ENCODE peak calls at places on chromosomes 16 and 17, in nine cellular contexts. S is left lung; K is uterus; P is sigmoid colon; F is AG04450; J is lower lobe of right lung; N is CD8-positive, alpha-beta T cell; C is tibial artery; D is upper lobe of right lung. R is an unnamed sample.

GRCh38 chr16:83806036-83806435 is 1.7 kb upstream of the HSBP1 start:
- DNase-seq in N (no peak), F (no peak), C (no peak), P (no peak), K (no peak), J (no peak), D (no peak), S (no peak), R (no peak)

GRCh38 chr17:73663614-73664013 is 19.4 kb upstream of the SDK2 start:
- DNase-seq in K (no peak), F (no peak), S (no peak), D (no peak), P (no peak), C (no peak), J (no peak), N (no peak), R (no peak)

GRCh38 chr16:4601317-4602186 is 13.1 kb downstream of the UBALD1 start:
- DNase-seq in P (peak), C (no peak), N (no peak), J (no peak), S (no peak), K (peak), F (no peak), D (no peak), R (no peak)

GRCh38 chr16:79836129-79836528 is 235.6 kb upstream of the MAF start:
- DNase-seq in N (no peak), D (no peak), F (no peak), J (no peak), S (no peak), C (no peak), K (peak), P (no peak), R (no peak)

GRCh38 chr17:76446449-76447231 is 6.3 kb downstream of the UBE2O start:
- DNase-seq in F (no peak), N (no peak), K (no peak), D (no peak), C (peak), S (no peak), J (no peak), P (no peak), R (no peak)

GRCh38 chr16:1707193-1707790 is 1.3 kb downstream of the MAPK8IP3 start:
- DNase-seq in D (no peak), F (no peak), S (no peak), C (no peak), K (no peak), P (no peak), N (no peak), J (no peak), R (peak)

GRCh38 chr17:48131216-48131824 is 23.8 kb downstream of the SNX11 start:
- DNase-seq in J (no peak), F (peak), N (peak), P (peak), K (peak), C (no peak), D (no peak), S (no peak), R (peak)

GRCh38 chr16:15807603-15808009 is 49.2 kb downstream of the MYH11 start:
- DNase-seq in K (peak), P (peak), C (peak), S (no peak), N (no peak), D (no peak), F (peak), J (no peak), R (no peak)

GRCh38 chr17:77610980-77611641 is 347.4 kb upstream of the TNRC6C start:
- DNase-seq in J (no peak), K (no peak), S (no peak), C (no peak), N (no peak), F (no peak), D (peak), P (peak), R (no peak)

GRCh38 chr17:17781591-17782424 is 55.0 kb downstream of the SREBF1 start:
- DNase-seq in J (no peak), P (peak), C (peak), D (peak), K (peak), S (no peak), F (no peak), N (peak), R (peak)

GRCh38 chr16:81251871-81252270 is 13.4 kb downstream of the BCO1 start:
- DNase-seq in C (no peak), K (no peak), F (no peak), S (no peak), N (no peak), D (no peak), P (no peak), J (no peak), R (no peak)

GRCh38 chr16:81583893-81584705 is 139.5 kb downstream of the CMIP start:
- DNase-seq in S (no peak), C (no peak), J (peak), P (no peak), N (no peak), F (peak), D (peak), K (no peak), R (no peak)

GRCh38 chr16:10338426-10338825 is 47.4 kb upstream of the ATF7IP2 start:
- DNase-seq in F (no peak), S (no peak), N (no peak), J (no peak), P (peak), C (no peak), K (no peak), D (peak), R (no peak)

GRCh38 chr17:44137891-44138709 is 3.6 kb upstream of the HROB start:
- DNase-seq in F (peak), D (peak), P (peak), J (peak), S (peak), C (peak), N (peak), K (peak), R (no peak)

GRCh38 chr17:41492771-41493170 is 3.1 kb upstream of the KRT36 start:
- DNase-seq in F (no peak), S (no peak), C (no peak), K (peak), N (no peak), D (peak), P (no peak), J (no peak), R (no peak)

GRCh38 chr16:22632621-22633020 is 121.9 kb downstream of the NPIPB5 start:
- DNase-seq in P (no peak), S (no peak), C (no peak), D (no peak), F (no peak), J (no peak), N (no peak), K (no peak), R (no peak)

GRCh38 chr17:17921192-17922082 is 50.8 kb downstream of the TOM1L2 start:
- DNase-seq in F (peak), J (no peak), K (peak), N (no peak), S (no peak), P (peak), D (no peak), C (no peak), R (no peak)

GRCh38 chr17:35291802-35292201 is 48.9 kb downstream of the SLFN5 start:
- DNase-seq in P (no peak), N (no peak), C (no peak), S (no peak), K (no peak), D (no peak), J (no peak), F (no peak), R (no peak)

GRCh38 chr16:23373436-23374219 is 71.5 kb downstream of the SCNN1B start:
- DNase-seq in K (no peak), J (no peak), N (no peak), S (peak), F (no peak), D (no peak), P (no peak), C (no peak), R (no peak)

GRCh38 chr16:11379420-11379819 is 34.2 kb downstream of the RMI2 start:
- DNase-seq in N (peak), F (no peak), J (no peak), S (no peak), D (no peak), C (no peak), K (no peak), P (peak), R (peak)

GRCh38 chr17:38864636-38865398 is 5.0 kb upstream of the LASP1 start:
- DNase-seq in F (no peak), P (no peak), C (no peak), S (no peak), D (no peak), K (no peak), J (no peak), N (no peak), R (no peak)

GRCh38 chr17:15954222-15954621 is 9.3 kb downstream of the ADORA2B start:
- DNase-seq in J (no peak), K (no peak), P (peak), F (peak), C (no peak), N (no peak), D (no peak), S (no peak), R (no peak)

GRCh38 chr16:8716592-8716991 is 42.2 kb downstream of the ABAT start:
- DNase-seq in P (no peak), S (no peak), J (no peak), C (no peak), D (no peak), K (no peak), N (no peak), F (no peak), R (no peak)

GRCh38 chr16:79218358-79218757 is 382.2 kb downstream of the MAF start:
- DNase-seq in C (no peak), J (no peak), D (no peak), N (no peak), K (no peak), F (no peak), P (no peak), S (no peak), R (no peak)

GRCh38 chr16:54286330-54287017 is at the start of gene IRX3:
- DNase-seq in N (no peak), S (peak), J (peak), P (no peak), F (no peak), D (peak), K (peak), C (peak), R (no peak)

GRCh38 chr16:1643521-1643920 is 31.4 kb downstream of the CRAMP1 start:
- DNase-seq in D (no peak), S (peak), K (no peak), J (no peak), C (no peak), F (no peak), N (no peak), P (no peak), R (no peak)

GRCh38 chr17:32490101-32490482 is 3.3 kb downstream of the CDK5R1 start:
- DNase-seq in S (no peak), J (no peak), F (no peak), D (peak), N (no peak), C (no peak), P (no peak), K (no peak), R (no peak)

GRCh38 chr17:41919165-41919817 is 540 bp upstream of the ACLY start:
- DNase-seq in P (no peak), S (peak), K (no peak), N (no peak), D (no peak), J (no peak), C (peak), F (no peak), R (no peak)

GRCh38 chr17:17119106-17119505 is 76.8 kb downstream of the MPRIP start:
- DNase-seq in D (no peak), S (peak), J (peak), N (no peak), F (no peak), K (no peak), C (no peak), P (no peak), R (no peak)

DNA sequence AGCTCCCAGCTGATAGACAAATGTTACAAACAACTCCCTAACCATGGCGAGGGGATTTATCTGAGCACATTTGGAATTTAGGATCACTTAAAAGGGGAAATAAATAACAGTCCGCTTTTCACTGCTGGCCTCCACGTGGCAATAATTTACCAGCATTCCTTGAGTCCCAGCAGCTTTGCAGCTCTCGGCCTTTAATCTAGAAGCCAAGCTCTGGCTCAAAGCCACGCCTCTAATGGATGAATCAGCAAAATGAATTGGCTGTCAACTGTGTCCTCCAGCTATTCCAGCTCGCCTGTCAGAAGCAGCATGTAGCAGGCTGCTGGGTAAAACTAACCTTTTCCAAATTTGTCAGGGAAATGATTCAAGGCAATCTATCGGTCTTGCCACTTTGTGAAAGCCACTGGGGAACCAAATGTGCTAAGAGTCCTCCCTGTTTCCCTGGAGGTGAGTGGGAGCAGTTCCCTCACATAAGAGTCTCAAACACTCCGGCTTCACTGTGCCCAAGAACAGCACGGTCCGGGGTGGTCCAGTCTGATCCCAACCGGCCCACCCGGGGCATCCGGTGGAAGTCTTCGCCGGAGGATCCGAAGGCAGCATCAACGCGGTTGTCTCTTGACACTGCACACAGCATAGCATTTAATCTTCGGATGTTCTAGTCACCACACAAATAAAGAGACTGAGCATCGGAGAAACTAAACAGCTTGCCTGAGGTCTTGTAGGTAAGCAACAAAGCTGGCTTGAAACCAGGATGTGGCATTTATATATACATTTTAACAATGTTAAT is 143.3 kb downstream of the PARN start:
- DNase-seq in J (peak), S (no peak), F (peak), P (peak), N (no peak), K (peak), C (peak), D (no peak), R (no peak)
- H3K27ac ChIP-seq in J (no peak), S (peak), F (peak), P (peak), N (no peak), K (peak), C (peak), D (peak), R (no peak)

DNA sequence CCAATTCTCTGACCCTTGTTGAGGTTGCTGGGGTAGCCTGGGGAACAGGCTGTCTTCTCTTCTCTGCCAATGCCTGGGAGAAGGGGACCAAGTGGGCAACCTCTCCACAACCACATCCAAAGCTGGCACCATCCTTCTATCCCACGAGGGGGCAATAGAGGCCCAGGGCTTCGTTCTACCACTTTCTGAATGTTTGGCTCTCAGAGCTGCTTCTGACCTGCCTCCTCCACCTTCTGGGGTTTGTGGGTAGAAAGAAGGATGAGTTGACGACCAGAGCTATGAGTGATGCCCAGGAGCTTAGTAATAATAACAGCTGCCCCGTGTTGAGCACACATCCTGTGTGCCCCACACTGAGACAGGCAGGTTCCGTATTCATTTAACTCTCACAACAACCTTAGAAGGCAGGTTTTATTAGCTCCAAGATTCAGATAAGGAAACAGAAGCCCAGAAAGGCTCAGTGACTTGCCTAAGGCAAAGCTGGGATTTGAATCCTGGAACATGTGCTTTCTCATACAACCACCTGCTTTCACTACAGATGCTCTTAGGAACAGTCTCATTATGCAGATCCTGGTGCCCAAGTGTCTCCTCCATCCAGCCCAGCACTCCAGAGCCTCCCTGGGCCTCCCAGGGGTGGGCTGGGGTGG is 11.1 kb downstream of the TSPOAP1 start:
- DNase-seq in C (peak), P (peak), D (peak), N (peak), K (peak), S (no peak), F (peak), J (no peak), R (peak)
- H3K27ac ChIP-seq in C (no peak), P (no peak), D (no peak), N (peak), K (no peak), S (no peak), F (no peak), J (no peak), R (peak)

DNA sequence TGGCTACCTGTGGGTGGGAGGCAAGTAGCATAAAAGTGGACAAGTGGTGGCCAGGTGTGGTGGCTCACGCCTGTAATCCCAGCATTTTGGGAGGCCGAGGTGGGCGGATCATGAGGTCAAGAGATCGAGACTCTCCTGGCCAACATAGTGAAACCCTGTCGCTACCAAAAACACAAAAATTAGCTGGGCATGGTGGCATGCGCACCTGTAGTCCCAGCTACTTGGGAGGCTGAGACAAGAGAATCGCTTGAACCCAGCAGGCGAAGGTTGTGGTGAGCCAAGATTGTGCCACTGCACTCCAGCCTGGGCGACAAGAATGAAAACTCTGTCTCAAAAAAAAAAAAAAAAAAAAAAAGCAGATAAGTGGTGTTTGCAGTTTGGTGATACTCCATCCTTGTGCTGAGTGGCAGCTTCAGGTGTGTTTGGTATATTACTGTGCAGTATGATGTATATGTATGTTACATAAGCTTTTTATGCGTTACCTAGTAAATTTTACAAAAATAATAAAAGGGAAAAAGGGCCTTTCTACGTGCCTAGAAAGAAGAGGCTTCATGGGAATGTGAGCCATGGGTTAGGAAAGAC is 856 bp downstream of the ICAM2 start:
- DNase-seq in F (no peak), N (peak), S (no peak), K (no peak), C (no peak), D (no peak), J (no peak), P (peak), R (peak)
- H3K27ac ChIP-seq in F (no peak), N (peak), S (peak), K (peak), C (no peak), D (peak), J (peak), P (peak), R (peak)

DNA sequence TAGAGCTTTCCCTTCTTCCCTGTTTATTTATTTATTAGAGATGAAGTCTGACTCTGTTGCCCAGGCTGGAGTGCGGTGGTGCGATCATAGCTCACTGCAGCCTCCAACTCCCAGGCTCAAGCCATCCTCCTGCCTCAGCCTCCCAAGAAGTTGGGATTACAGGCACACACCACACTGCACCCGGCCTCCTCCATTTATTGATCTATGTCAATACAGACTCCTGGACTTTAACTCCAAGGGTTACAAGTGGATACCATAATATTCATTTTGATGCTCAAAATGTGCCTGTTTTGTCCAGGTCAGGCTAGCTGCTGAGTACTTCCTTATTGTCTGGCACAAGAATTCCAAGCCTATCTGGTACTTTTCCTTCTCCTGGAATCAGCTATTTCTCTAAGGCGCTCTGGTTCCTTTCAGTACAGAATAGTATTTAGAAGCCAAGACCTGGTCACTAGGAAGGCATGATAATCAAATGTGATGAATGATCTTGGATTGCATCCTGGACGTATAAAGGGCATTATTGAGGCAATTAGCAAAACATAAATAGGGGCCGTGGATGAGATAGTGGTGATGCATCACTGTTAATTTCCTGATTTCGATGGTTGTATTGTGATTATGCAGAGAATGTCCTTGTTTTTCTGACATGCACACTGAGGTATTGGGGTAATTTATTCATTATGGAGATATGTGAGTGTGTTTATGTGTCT is 21.7 kb downstream of the IL4R start:
- DNase-seq in J (no peak), F (no peak), N (no peak), S (no peak), C (no peak), P (no peak), D (no peak), K (no peak), R (no peak)
- H3K27ac ChIP-seq in J (no peak), F (no peak), N (no peak), S (no peak), C (no peak), P (peak), D (no peak), K (peak), R (no peak)

DNA sequence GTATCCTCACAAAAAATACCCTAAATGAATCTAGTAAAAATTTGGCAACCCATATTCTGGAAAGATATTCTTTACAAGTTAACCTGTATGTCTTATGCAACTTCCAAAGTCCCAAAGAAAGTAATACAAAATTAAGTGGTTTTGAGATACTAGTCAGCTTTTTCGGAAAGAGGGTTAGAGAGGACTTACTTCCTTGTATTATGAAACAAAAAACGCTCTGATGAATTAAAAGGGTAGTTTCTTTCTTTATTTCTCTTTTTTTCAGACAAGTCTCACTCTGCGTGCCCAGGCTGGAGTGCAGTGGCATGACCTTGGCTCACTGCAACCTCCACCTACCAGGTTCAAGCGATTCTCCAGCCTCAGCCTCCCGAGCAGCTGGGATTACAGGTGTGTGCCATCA is 51.6 kb downstream of the KANSL1 start:
- DNase-seq in K (no peak), S (no peak), P (no peak), F (no peak), J (no peak), C (no peak), N (no peak), D (no peak), R (no peak)
- H3K27ac ChIP-seq in K (no peak), S (peak), P (no peak), F (no peak), J (no peak), C (no peak), N (no peak), D (no peak), R (no peak)